ENCODE peak calls at places on chromosome 15, in ten cellular contexts. T is transverse colon, U is ovary, Y is H1, X is A549, S is suprapubic skin, Q is sigmoid colon, M is HepG2, L is GM12878, J is stomach. F is an unnamed sample.

GRCh38 chr15:78907577-78907976 is 34.9 kb downstream of the MORF4L1 start:
- DNase-seq in T (no peak), U (no peak), Y (peak; percentile 54), X (no peak), S (no peak), Q (no peak), M (peak; percentile 31), L (no peak), J (no peak), F (no peak)

GRCh38 chr15:51134416-51135199 is 39.9 kb upstream of the TNFAIP8L3 start:
- DNase-seq in T (no peak), U (no peak), Y (no peak), X (no peak), S (no peak), Q (no peak), M (no peak), L (no peak), J (no peak), F (no peak)

GRCh38 chr15:33309602-33310276 is 1.0 kb upstream of the RYR3 start:
- DNase-seq in T (no peak), U (no peak), Y (peak; percentile 49), X (peak; percentile 46), S (no peak), Q (peak; percentile 65), M (no peak), L (no peak), J (no peak), F (no peak)

GRCh38 chr15:60397772-60398445 is at the start of gene ANXA2:
- DNase-seq in T (peak; percentile 92), U (peak; percentile 88), Y (peak; percentile 79), X (peak; percentile 95), S (peak; percentile 92), Q (peak; percentile 95), M (no peak), L (no peak), J (peak; percentile 87), F (peak; percentile 71)

GRCh38 chr15:46652256-46652655 is 1017.4 kb downstream of the SQOR start:
- DNase-seq in T (no peak), U (no peak), Y (no peak), X (no peak), S (no peak), Q (no peak), M (no peak), L (no peak), J (no peak), F (no peak)

GRCh38 chr15:50627351-50628055 is 59.1 kb downstream of the TRPM7 start:
- DNase-seq in T (no peak), U (no peak), Y (no peak), X (no peak), S (no peak), Q (no peak), M (no peak), L (no peak), J (no peak), F (no peak)

GRCh38 chr15:65067645-65068416 is at the start of gene RASL12:
- DNase-seq in T (peak; percentile 37), U (peak; percentile 71), Y (peak; percentile 78), X (no peak), S (no peak), Q (no peak), M (no peak), L (no peak), J (no peak), F (no peak)

GRCh38 chr15:34850121-34850520 is 54.8 kb upstream of the ACTC1 start:
- DNase-seq in T (no peak), U (peak; percentile 35), Y (no peak), X (no peak), S (no peak), Q (peak; percentile 65), M (no peak), L (no peak), J (no peak), F (no peak)

GRCh38 chr15:82635798-82636197 is 11.4 kb downstream of the CPEB1 start:
- DNase-seq in T (no peak), U (no peak), Y (no peak), X (no peak), S (no peak), Q (no peak), M (no peak), L (no peak), J (no peak), F (no peak)

GRCh38 chr15:63198315-63198714 is 8.9 kb downstream of the RAB8B start:
- DNase-seq in T (no peak), U (no peak), Y (no peak), X (no peak), S (no peak), Q (no peak), M (no peak), L (no peak), J (no peak), F (no peak)

GRCh38 chr15:92510163-92510882 is 116.6 kb downstream of the ST8SIA2 start:
- DNase-seq in T (no peak), U (no peak), Y (no peak), X (peak; percentile 15), S (no peak), Q (no peak), M (no peak), L (no peak), J (no peak), F (no peak)

GRCh38 chr15:89184367-89184766 is 37.0 kb downstream of the RLBP1 start:
- DNase-seq in T (no peak), U (no peak), Y (no peak), X (no peak), S (no peak), Q (no peak), M (no peak), L (no peak), J (no peak), F (no peak)

GRCh38 chr15:79831635-79832034 is 65.2 kb downstream of the MTHFS start:
- DNase-seq in T (no peak), U (no peak), Y (no peak), X (no peak), S (no peak), Q (no peak), M (no peak), L (no peak), J (no peak), F (no peak)

GRCh38 chr15:64877435-64877834 is 34.3 kb upstream of the ANKDD1A start:
- DNase-seq in T (peak; percentile 53), U (peak; percentile 88), Y (no peak), X (no peak), S (no peak), Q (peak; percentile 86), M (no peak), L (no peak), J (peak; percentile 53), F (peak; percentile 60)

DNA sequence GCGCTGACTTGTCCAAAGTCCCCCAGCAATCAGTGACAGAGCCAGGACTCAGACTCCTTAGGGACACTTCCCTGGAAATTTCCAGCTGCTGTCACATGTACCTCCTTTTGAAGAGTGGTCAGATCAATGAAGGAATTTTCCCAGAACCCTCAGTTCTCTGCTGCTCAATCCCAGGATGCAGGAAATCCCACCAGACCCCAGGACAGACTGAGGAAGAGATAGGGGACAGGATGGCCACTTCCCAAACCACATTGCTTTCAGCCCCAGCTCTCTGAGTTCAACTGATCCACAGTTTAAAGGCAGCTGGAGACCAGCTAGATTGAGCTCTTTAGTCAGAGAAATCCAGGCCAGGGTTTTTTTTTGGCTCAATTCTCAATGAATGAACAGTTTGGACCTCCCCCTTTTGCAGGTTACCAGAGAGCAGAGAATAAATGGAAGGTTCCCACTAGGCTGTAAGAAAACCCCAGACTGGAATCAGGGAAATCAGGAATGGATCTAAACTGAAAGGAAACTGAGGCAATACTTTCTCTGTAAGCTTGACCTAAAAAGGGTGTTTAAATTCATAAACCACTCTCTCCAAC is 1.5 kb downstream of the CYP1A1 start:
- DNase-seq in T (no peak), U (no peak), Y (peak; percentile 49), X (peak; percentile 47), S (no peak), Q (no peak), M (peak; percentile 82), L (no peak), J (no peak), F (no peak)
- TF ChIP-seq EP300 in T (no peak), U (no peak), Y (no peak), X (no peak), S (no peak), Q (no peak), M (no peak), L (no peak), J (no peak), F (no peak)

GRCh38 chr15:43183270-43183669 is 1.9 kb upstream of the CCNDBP1 start:
- DNase-seq in T (no peak), U (no peak), Y (no peak), X (no peak), S (no peak), Q (no peak), M (no peak), L (no peak), J (no peak), F (no peak)

GRCh38 chr15:43186003-43186353 is 775 bp downstream of the CCNDBP1 start:
- DNase-seq in T (peak; percentile 35), U (no peak), Y (no peak), X (peak; percentile 10), S (no peak), Q (no peak), M (no peak), L (no peak), J (no peak), F (no peak)

GRCh38 chr15:43187544-43188155 is 2.4 kb downstream of the CCNDBP1 start:
- DNase-seq in T (no peak), U (no peak), Y (no peak), X (peak; percentile 51), S (no peak), Q (no peak), M (peak; percentile 53), L (no peak), J (no peak), F (no peak)

GRCh38 chr15:43184407-43185160 is 619 bp upstream of the CCNDBP1 start:
- DNase-seq in T (no peak), U (no peak), Y (no peak), X (no peak), S (no peak), Q (no peak), M (no peak), L (no peak), J (no peak), F (no peak)

GRCh38 chr15:43185161-43186002 is at the start of gene CCNDBP1:
- DNase-seq in T (peak; percentile 98), U (peak; percentile 89), Y (peak; percentile 95), X (peak; percentile 93), S (peak; percentile 97), Q (peak; percentile 94), M (peak; percentile 88), L (peak; percentile 87), J (peak; percentile 98), F (peak; percentile 90)
- TF ChIP-seq POLR2A in T (peak; percentile 93), U (peak; percentile 22), Y (no peak), X (peak; percentile 77), S (peak; percentile 77), Q (peak; percentile 55), M (peak; percentile 92), L (peak; percentile 98), J (no peak), F (peak; percentile 51)

GRCh38 chr15:73990250-73991005 is 1.7 kb downstream of the STOML1 start:
- DNase-seq in T (no peak), U (no peak), Y (no peak), X (no peak), S (peak; percentile 63), Q (peak; percentile 64), M (no peak), L (no peak), J (no peak), F (no peak)
- H3K27ac ChIP-seq in T (peak overlapping the region; percentile 95), U (no peak overlapping the region), Y (no peak overlapping the region), X (no peak overlapping the region), S (peak overlapping the region; percentile 85), Q (peak overlapping the region; percentile 89), M (no peak overlapping the region), L (no peak overlapping the region), J (peak overlapping the region; percentile 96), F (peak overlapping the region; percentile 92)

GRCh38 chr15:66294932-66295235 is 1.5 kb downstream of the DIS3L start:
- DNase-seq in T (no peak), U (no peak), Y (no peak), X (no peak), S (no peak), Q (no peak), M (no peak), L (no peak), J (no peak), F (no peak)
- TF ChIP-seq EP300 in T (no peak), U (no peak), Y (no peak), X (no peak), S (no peak), Q (no peak), M (no peak), L (no peak), J (no peak), F (no peak)